ENCODE peak calls at places on chromosomes 11 and 22, in seven cellular contexts. One of them, this sample, is unnamed.

GRCh38 chr22:22705328-22706100 is 61.1 kb downstream of the GGTLC2 start:
- DNase-seq in nephron progenitor cell: no peak
- DNase-seq in thoracic aorta: no peak
- DNase-seq in right atrium auricular region: peak
- DNase-seq in stomach: no peak
- DNase-seq in cardiac fibroblast: no peak
- DNase-seq in fibroblast of mammary gland: no peak
- DNase-seq in this sample: no peak

GRCh38 chr11:75334402-75334891 is 17.0 kb downstream of the ARRB1 start:
- DNase-seq in stomach: no peak
- DNase-seq in cardiac fibroblast: no peak
- DNase-seq in nephron progenitor cell: no peak
- DNase-seq in thoracic aorta: no peak
- DNase-seq in right atrium auricular region: no peak
- DNase-seq in fibroblast of mammary gland: no peak
- DNase-seq in this sample: no peak

GRCh38 chr11:74992852-74993251 is 4.1 kb downstream of the NEU3 start:
- DNase-seq in cardiac fibroblast: no peak
- DNase-seq in stomach: no peak
- DNase-seq in fibroblast of mammary gland: no peak
- DNase-seq in thoracic aorta: no peak
- DNase-seq in right atrium auricular region: no peak
- DNase-seq in nephron progenitor cell: no peak
- DNase-seq in this sample: no peak

GRCh38 chr11:15692739-15693138 is 578.0 kb downstream of the INSC start:
- DNase-seq in right atrium auricular region: no peak
- DNase-seq in cardiac fibroblast: no peak
- DNase-seq in fibroblast of mammary gland: no peak
- DNase-seq in thoracic aorta: no peak
- DNase-seq in nephron progenitor cell: no peak
- DNase-seq in stomach: no peak
- DNase-seq in this sample: peak

GRCh38 chr22:17085277-17086091 is 684 bp downstream of the IL17RA start:
- DNase-seq in right atrium auricular region: no peak
- DNase-seq in nephron progenitor cell: no peak
- DNase-seq in fibroblast of mammary gland: no peak
- DNase-seq in thoracic aorta: no peak
- DNase-seq in cardiac fibroblast: no peak
- DNase-seq in stomach: peak
- DNase-seq in this sample: peak

GRCh38 chr11:46520971-46521745 is 72.7 kb downstream of the AMBRA1 start:
- DNase-seq in fibroblast of mammary gland: peak
- DNase-seq in stomach: no peak
- DNase-seq in thoracic aorta: no peak
- DNase-seq in nephron progenitor cell: no peak
- DNase-seq in right atrium auricular region: no peak
- DNase-seq in cardiac fibroblast: peak
- DNase-seq in this sample: peak

GRCh38 chr11:8192016-8192895 is 23.4 kb upstream of the RIC3 start:
- DNase-seq in stomach: peak
- DNase-seq in cardiac fibroblast: peak
- DNase-seq in fibroblast of mammary gland: peak
- DNase-seq in right atrium auricular region: no peak
- DNase-seq in thoracic aorta: no peak
- DNase-seq in nephron progenitor cell: peak
- DNase-seq in this sample: peak

GRCh38 chr11:47412152-47412746 is 3.9 kb downstream of the SLC39A13 start:
- DNase-seq in fibroblast of mammary gland: peak
- DNase-seq in nephron progenitor cell: peak
- DNase-seq in thoracic aorta: no peak
- DNase-seq in right atrium auricular region: no peak
- DNase-seq in stomach: peak
- DNase-seq in cardiac fibroblast: peak
- DNase-seq in this sample: peak

GRCh38 chr11:15627560-15627959 is 512.8 kb downstream of the INSC start:
- DNase-seq in stomach: no peak
- DNase-seq in right atrium auricular region: no peak
- DNase-seq in nephron progenitor cell: no peak
- DNase-seq in fibroblast of mammary gland: peak
- DNase-seq in cardiac fibroblast: no peak
- DNase-seq in thoracic aorta: no peak
- DNase-seq in this sample: peak

GRCh38 chr11:46381836-46382643 is 571 bp downstream of the MDK start:
- DNase-seq in fibroblast of mammary gland: no peak
- DNase-seq in cardiac fibroblast: peak
- DNase-seq in stomach: no peak
- DNase-seq in thoracic aorta: no peak
- DNase-seq in nephron progenitor cell: peak
- DNase-seq in right atrium auricular region: no peak
- DNase-seq in this sample: no peak

GRCh38 chr11:80632691-80633090 is 1191.9 kb upstream of the TENM4 start:
- DNase-seq in nephron progenitor cell: no peak
- DNase-seq in stomach: no peak
- DNase-seq in cardiac fibroblast: no peak
- DNase-seq in right atrium auricular region: no peak
- DNase-seq in fibroblast of mammary gland: no peak
- DNase-seq in thoracic aorta: no peak
- DNase-seq in this sample: no peak

GRCh38 chr11:134684576-134684975 is 272.5 kb upstream of the B3GAT1 start:
- DNase-seq in stomach: no peak
- DNase-seq in nephron progenitor cell: no peak
- DNase-seq in right atrium auricular region: no peak
- DNase-seq in thoracic aorta: no peak
- DNase-seq in cardiac fibroblast: no peak
- DNase-seq in fibroblast of mammary gland: no peak
- DNase-seq in this sample: no peak

GRCh38 chr11:65546217-65546958 is 11.8 kb downstream of the LTBP3 start:
- DNase-seq in thoracic aorta: no peak
- DNase-seq in cardiac fibroblast: no peak
- DNase-seq in stomach: peak
- DNase-seq in nephron progenitor cell: peak
- DNase-seq in right atrium auricular region: no peak
- DNase-seq in fibroblast of mammary gland: no peak
- DNase-seq in this sample: peak

GRCh38 chr22:31153357-31153756 is 6.6 kb upstream of the RNF185 start:
- DNase-seq in nephron progenitor cell: no peak
- DNase-seq in right atrium auricular region: no peak
- DNase-seq in thoracic aorta: no peak
- DNase-seq in cardiac fibroblast: no peak
- DNase-seq in stomach: no peak
- DNase-seq in fibroblast of mammary gland: no peak
- DNase-seq in this sample: no peak

GRCh38 chr22:31148953-31149627 is 8.8 kb upstream of the PLA2G3 start:
- DNase-seq in cardiac fibroblast: peak
- DNase-seq in fibroblast of mammary gland: peak
- DNase-seq in nephron progenitor cell: peak
- DNase-seq in stomach: peak
- DNase-seq in thoracic aorta: no peak
- DNase-seq in right atrium auricular region: peak
- DNase-seq in this sample: peak

GRCh38 chr22:31151872-31152271 is 8.1 kb upstream of the RNF185 start:
- DNase-seq in fibroblast of mammary gland: no peak
- DNase-seq in stomach: no peak
- DNase-seq in nephron progenitor cell: no peak
- DNase-seq in thoracic aorta: no peak
- DNase-seq in right atrium auricular region: no peak
- DNase-seq in cardiac fibroblast: no peak
- DNase-seq in this sample: no peak

GRCh38 chr22:31148516-31148915 is 8.2 kb upstream of the PLA2G3 start:
- DNase-seq in cardiac fibroblast: peak
- DNase-seq in fibroblast of mammary gland: peak
- DNase-seq in right atrium auricular region: no peak
- DNase-seq in nephron progenitor cell: no peak
- DNase-seq in thoracic aorta: no peak
- DNase-seq in stomach: no peak
- DNase-seq in this sample: peak

GRCh38 chr22:31150615-31151014 is 9.4 kb upstream of the RNF185 start:
- DNase-seq in cardiac fibroblast: no peak
- DNase-seq in stomach: no peak
- DNase-seq in nephron progenitor cell: no peak
- DNase-seq in fibroblast of mammary gland: no peak
- DNase-seq in thoracic aorta: no peak
- DNase-seq in right atrium auricular region: no peak
- DNase-seq in this sample: no peak
- TF ChIP-seq CTCF in cardiac fibroblast: peak
- TF ChIP-seq CTCF in stomach: no peak
- TF ChIP-seq CTCF in nephron progenitor cell: peak
- TF ChIP-seq CTCF in fibroblast of mammary gland: peak
- TF ChIP-seq CTCF in thoracic aorta: no peak
- TF ChIP-seq CTCF in right atrium auricular region: no peak
- TF ChIP-seq CTCF in this sample: peak

GRCh38 chr11:978073-978720 is 52.5 kb downstream of the AP2A2 start:
- DNase-seq in fibroblast of mammary gland: no peak
- DNase-seq in thoracic aorta: no peak
- DNase-seq in right atrium auricular region: no peak
- DNase-seq in stomach: no peak
- DNase-seq in nephron progenitor cell: no peak
- DNase-seq in cardiac fibroblast: no peak
- DNase-seq in this sample: no peak
- TF ChIP-seq CTCF in fibroblast of mammary gland: no peak
- TF ChIP-seq CTCF in thoracic aorta: no peak
- TF ChIP-seq CTCF in right atrium auricular region: no peak
- TF ChIP-seq CTCF in stomach: no peak
- TF ChIP-seq CTCF in nephron progenitor cell: no peak
- TF ChIP-seq CTCF in cardiac fibroblast: no peak
- TF ChIP-seq CTCF in this sample: no peak

GRCh38 chr11:117479372-117479771 is 151.7 kb downstream of the CEP164 start:
- DNase-seq in right atrium auricular region: no peak
- DNase-seq in fibroblast of mammary gland: no peak
- DNase-seq in stomach: no peak
- DNase-seq in thoracic aorta: no peak
- DNase-seq in cardiac fibroblast: no peak
- DNase-seq in nephron progenitor cell: no peak
- DNase-seq in this sample: no peak
- TF ChIP-seq CTCF in right atrium auricular region: no peak
- TF ChIP-seq CTCF in fibroblast of mammary gland: no peak
- TF ChIP-seq CTCF in stomach: no peak
- TF ChIP-seq CTCF in thoracic aorta: no peak
- TF ChIP-seq CTCF in cardiac fibroblast: no peak
- TF ChIP-seq CTCF in nephron progenitor cell: no peak
- TF ChIP-seq CTCF in this sample: no peak

GRCh38 chr11:107453594-107454286 is 3.9 kb downstream of the CWF19L2 start:
- DNase-seq in fibroblast of mammary gland: no peak
- DNase-seq in thoracic aorta: no peak
- DNase-seq in cardiac fibroblast: no peak
- DNase-seq in right atrium auricular region: no peak
- DNase-seq in nephron progenitor cell: no peak
- DNase-seq in stomach: no peak
- DNase-seq in this sample: no peak

GRCh38 chr11:107457205-107457557 is 444 bp downstream of the CWF19L2 start:
- DNase-seq in thoracic aorta: no peak
- DNase-seq in right atrium auricular region: no peak
- DNase-seq in fibroblast of mammary gland: peak
- DNase-seq in cardiac fibroblast: peak
- DNase-seq in nephron progenitor cell: peak
- DNase-seq in stomach: no peak
- DNase-seq in this sample: no peak

DNA sequence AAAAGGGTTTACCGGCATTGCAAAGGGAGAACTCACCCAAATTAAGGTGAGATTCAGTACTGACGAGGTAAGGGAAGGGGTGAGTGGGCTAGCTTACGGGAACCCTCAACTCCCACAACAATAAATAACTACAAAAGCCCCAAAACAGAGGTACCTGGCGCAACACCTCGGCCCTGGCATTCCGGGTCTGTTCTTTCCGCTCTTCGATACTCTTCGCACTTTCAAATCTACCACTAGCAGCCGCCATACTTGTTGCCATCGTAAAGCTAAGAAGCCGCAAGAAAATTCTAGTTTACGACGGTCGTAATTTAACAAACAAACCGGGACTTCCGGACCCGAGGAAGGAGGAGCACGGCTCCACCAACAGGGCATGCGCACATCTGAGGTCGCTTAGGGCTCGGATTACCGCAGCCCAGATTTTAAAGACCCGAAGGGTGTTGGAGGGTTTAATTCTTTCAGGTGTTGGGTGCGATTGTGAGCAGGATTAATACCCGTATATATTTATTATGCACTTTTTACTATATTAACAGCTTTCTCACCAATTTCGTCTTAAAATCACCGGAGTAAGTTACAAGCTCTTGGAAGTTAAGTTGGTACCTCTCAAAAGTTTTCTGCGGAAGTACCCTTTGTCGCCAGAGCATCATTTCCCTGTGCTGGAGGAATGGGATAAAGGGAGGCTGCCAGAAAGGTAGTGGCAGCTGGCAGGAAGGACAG is at the start of gene CWF19L2:
- DNase-seq in fibroblast of mammary gland: peak
- DNase-seq in stomach: peak
- DNase-seq in thoracic aorta: peak
- DNase-seq in right atrium auricular region: peak
- DNase-seq in nephron progenitor cell: peak
- DNase-seq in cardiac fibroblast: peak
- DNase-seq in this sample: peak
- TF ChIP-seq CTCF in fibroblast of mammary gland: no peak
- TF ChIP-seq CTCF in stomach: peak
- TF ChIP-seq CTCF in thoracic aorta: no peak
- TF ChIP-seq CTCF in right atrium auricular region: no peak
- TF ChIP-seq CTCF in nephron progenitor cell: no peak
- TF ChIP-seq CTCF in cardiac fibroblast: no peak
- TF ChIP-seq CTCF in this sample: no peak

GRCh38 chr11:45288395-45288794 is 2.3 kb upstream of the SYT13 start:
- DNase-seq in cardiac fibroblast: no peak
- DNase-seq in nephron progenitor cell: no peak
- DNase-seq in stomach: no peak
- DNase-seq in fibroblast of mammary gland: no peak
- DNase-seq in thoracic aorta: no peak
- DNase-seq in right atrium auricular region: peak
- DNase-seq in this sample: no peak

GRCh38 chr11:45285289-45285828 is 782 bp downstream of the SYT13 start:
- DNase-seq in fibroblast of mammary gland: no peak
- DNase-seq in right atrium auricular region: no peak
- DNase-seq in stomach: no peak
- DNase-seq in nephron progenitor cell: no peak
- DNase-seq in thoracic aorta: no peak
- DNase-seq in cardiac fibroblast: no peak
- DNase-seq in this sample: no peak

GRCh38 chr11:45289369-45289768 is 3.2 kb upstream of the SYT13 start:
- DNase-seq in cardiac fibroblast: peak
- DNase-seq in fibroblast of mammary gland: peak
- DNase-seq in right atrium auricular region: peak
- DNase-seq in nephron progenitor cell: no peak
- DNase-seq in thoracic aorta: no peak
- DNase-seq in stomach: no peak
- DNase-seq in this sample: peak

GRCh38 chr11:45285931-45286632 is at the start of gene SYT13:
- DNase-seq in cardiac fibroblast: no peak
- DNase-seq in right atrium auricular region: peak
- DNase-seq in stomach: peak
- DNase-seq in nephron progenitor cell: peak
- DNase-seq in fibroblast of mammary gland: no peak
- DNase-seq in thoracic aorta: no peak
- DNase-seq in this sample: no peak

GRCh38 chr11:45287316-45287903 is 1.3 kb upstream of the SYT13 start:
- DNase-seq in thoracic aorta: no peak
- DNase-seq in right atrium auricular region: peak
- DNase-seq in nephron progenitor cell: no peak
- DNase-seq in cardiac fibroblast: no peak
- DNase-seq in fibroblast of mammary gland: no peak
- DNase-seq in stomach: no peak
- DNase-seq in this sample: no peak
- TF ChIP-seq CTCF in thoracic aorta: no peak
- TF ChIP-seq CTCF in right atrium auricular region: no peak
- TF ChIP-seq CTCF in nephron progenitor cell: no peak
- TF ChIP-seq CTCF in cardiac fibroblast: no peak
- TF ChIP-seq CTCF in fibroblast of mammary gland: no peak
- TF ChIP-seq CTCF in stomach: no peak
- TF ChIP-seq CTCF in this sample: no peak

This sample was measured in MCF 10A.